ENCODE peak calls at places on chromosomes 6 and 20, in six cellular contexts. K, B, D, R, C and Y are unnamed samples.

GRCh38 chr20:63553933-63554290 is at the start of gene FNDC11:
- DNase-seq in K (peak), B (no peak), D (no peak), C (no peak), R (peak), Y (no peak)

GRCh38 chr6:127366281-127367022 is 23.0 kb upstream of the ECHDC1 start:
- DNase-seq in R (peak), C (no peak), K (no peak), B (peak), D (no peak), Y (no peak)

GRCh38 chr6:13708679-13709261 is 2.9 kb downstream of the RANBP9 start:
- DNase-seq in K (no peak), R (no peak), C (no peak), D (no peak), B (no peak), Y (no peak)

GRCh38 chr6:27228963-27229477 is 18.5 kb upstream of the PRSS16 start:
- DNase-seq in C (no peak), R (no peak), K (no peak), D (no peak), B (no peak), Y (no peak)

GRCh38 chr6:72825265-72825918 is 203.5 kb downstream of the KCNQ5 start:
- DNase-seq in R (no peak), D (no peak), K (no peak), C (no peak), B (no peak), Y (no peak)

GRCh38 chr6:105985816-105986632 is 100.1 kb upstream of the PRDM1 start:
- DNase-seq in K (peak), B (no peak), R (peak), C (no peak), D (no peak), Y (no peak)

GRCh38 chr6:158938220-158938619 is 61.8 kb downstream of the RSPH3 start:
- DNase-seq in C (no peak), D (no peak), K (no peak), B (no peak), R (peak), Y (no peak)

GRCh38 chr6:41053056-41053455 is at the start of gene APOBEC2:
- DNase-seq in B (no peak), K (no peak), C (no peak), R (no peak), D (no peak), Y (no peak)

GRCh38 chr6:162187168-162187935 is 540.2 kb downstream of the PRKN start:
- DNase-seq in K (no peak), B (no peak), C (no peak), D (no peak), R (no peak), Y (no peak)

GRCh38 chr6:36099872-36100483 is 30.3 kb upstream of the MAPK13 start:
- DNase-seq in K (no peak), R (no peak), D (no peak), B (no peak), C (no peak), Y (no peak)

GRCh38 chr6:111118816-111119215 is 31.5 kb downstream of the SLC16A10 start:
- DNase-seq in D (no peak), K (no peak), B (no peak), R (no peak), C (no peak), Y (no peak)

GRCh38 chr20:62543470-62544302 is 67.9 kb upstream of the GATA5 start:
- DNase-seq in D (no peak), K (no peak), R (no peak), C (no peak), B (no peak), Y (no peak)

GRCh38 chr6:41430875-41431274 is 95.5 kb downstream of the NCR2 start:
- DNase-seq in C (no peak), D (no peak), K (no peak), B (peak), R (no peak), Y (no peak)

GRCh38 chr6:111148110-111148509 is 60.8 kb downstream of the SLC16A10 start:
- DNase-seq in B (no peak), C (no peak), K (no peak), D (no peak), R (no peak), Y (no peak)

GRCh38 chr20:35604444-35604750 is 11.2 kb upstream of the SPAG4 start:
- DNase-seq in D (no peak), K (peak), B (no peak), C (no peak), R (peak), Y (no peak)
- TF ChIP-seq CTCF in D (no peak), K (peak), B (no peak), C (peak), R (peak), Y (peak)

DNA sequence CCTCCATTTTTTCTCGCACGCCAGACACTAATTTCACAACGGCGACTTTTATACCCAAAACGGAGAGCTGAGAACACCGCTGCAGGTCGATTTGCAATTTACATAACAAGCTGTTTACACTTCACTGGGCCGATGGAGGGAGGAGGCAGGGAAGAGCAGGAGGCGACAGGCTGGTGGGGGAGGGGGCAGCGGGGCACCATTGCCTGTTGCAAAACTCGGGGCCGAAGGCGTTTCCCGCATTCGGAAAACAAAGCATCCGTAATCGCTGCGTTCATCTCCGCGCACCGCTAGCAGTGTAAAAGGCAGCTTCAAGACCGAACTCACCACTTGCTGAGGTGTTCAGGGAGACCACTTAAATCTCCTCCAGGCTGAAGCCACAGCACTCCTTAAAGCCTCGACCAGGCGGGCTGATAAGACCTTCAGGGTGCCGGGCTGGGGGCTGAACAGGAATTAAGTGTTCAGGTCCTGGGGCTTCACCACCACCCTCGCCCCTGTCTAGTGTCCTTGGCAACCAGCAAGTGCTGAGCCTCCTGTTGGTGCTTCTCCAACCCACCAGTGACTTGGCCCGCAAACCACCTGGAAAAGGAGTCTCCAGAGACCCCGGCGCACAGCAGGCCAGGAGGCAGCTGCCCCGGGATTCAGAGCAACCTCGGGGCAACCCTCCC is 2.0 kb upstream of the FOXC1 start:
- DNase-seq in R (peak), K (no peak), C (peak), B (no peak), D (no peak), Y (no peak)
- TF ChIP-seq POLR2AphosphoS5 in R (no peak), K (no peak), C (no peak), B (no peak), D (no peak), Y (no peak)

GRCh38 chr6:88725111-88725711 is 238.2 kb downstream of the RNGTT start:
- DNase-seq in D (no peak), K (no peak), R (peak), C (peak), B (no peak), Y (no peak)
- TF ChIP-seq CTCF in D (no peak), K (peak), R (peak), C (peak), B (no peak), Y (no peak)

DNA sequence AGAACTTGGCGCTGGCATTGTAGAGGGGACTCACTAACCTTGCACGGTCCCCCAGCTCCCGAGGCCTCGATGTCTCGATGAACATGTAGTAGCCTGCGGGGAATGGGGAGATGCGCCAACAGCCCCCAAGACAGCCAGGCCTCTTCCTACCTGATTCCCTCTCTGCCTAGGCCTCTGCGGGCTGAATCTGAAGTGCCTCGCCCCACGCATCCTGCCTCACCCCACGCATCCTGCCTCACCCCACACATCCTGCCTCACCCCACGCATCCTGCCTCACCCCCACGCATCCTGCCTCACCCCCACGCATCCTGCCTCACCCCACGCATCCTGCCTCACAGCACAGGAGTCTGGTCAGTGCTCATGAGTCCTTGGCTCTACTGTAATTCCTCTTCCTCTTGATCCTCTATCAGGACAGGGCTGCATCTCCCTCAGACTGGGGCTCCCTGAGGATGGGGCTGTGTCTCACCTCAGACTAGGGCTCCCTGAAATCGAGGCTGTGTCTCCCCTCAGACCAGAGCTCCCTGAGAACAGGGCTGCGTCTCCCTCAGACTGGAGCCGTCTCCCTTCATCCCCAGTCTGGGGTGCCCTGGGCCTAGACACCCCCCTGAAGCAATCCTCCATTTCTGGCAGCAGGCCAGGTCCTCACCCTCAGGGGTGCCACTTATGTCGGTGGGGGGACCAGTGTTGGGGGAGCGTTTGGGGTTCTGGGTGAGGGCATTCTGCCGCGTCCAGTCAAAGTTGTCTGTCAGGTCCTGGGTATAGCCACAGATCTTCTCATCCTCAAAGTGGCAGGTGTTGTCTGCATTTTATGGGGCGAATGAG is 53.6 kb downstream of the MDGA1 start:
- DNase-seq in K (no peak), B (no peak), C (no peak), D (no peak), R (no peak), Y (no peak)
- TF ChIP-seq POLR2AphosphoS5 in K (peak), B (no peak), C (no peak), D (no peak), R (no peak), Y (no peak)

DNA sequence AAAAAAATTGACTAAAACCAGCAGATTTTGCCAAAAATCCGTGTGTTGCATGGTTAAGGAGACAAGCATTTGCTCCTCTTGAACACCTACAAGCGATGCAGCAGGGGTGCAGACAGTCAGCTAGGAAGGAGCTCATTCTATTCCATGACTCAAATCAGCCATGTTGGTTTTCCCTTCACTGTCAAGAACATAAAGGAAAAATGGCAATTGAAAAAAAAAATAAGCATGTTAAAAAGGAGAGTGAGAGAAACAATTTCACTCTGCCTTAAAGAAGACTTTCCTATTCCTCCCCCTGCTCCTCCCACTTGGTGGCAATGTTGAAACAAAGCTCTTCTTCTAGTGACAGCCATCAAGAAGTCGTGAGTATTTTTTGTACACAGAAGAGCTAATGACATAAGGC is 115.4 kb downstream of the MTFR2 start:
- DNase-seq in D (no peak), B (no peak), K (no peak), C (no peak), R (no peak), Y (no peak)
- TF ChIP-seq CTCF in D (no peak), B (no peak), K (no peak), C (no peak), R (no peak), Y (no peak)

GRCh38 chr20:55583036-55583435 is 422.3 kb downstream of the CBLN4 start:
- DNase-seq in R (no peak), D (no peak), K (no peak), C (no peak), B (no peak), Y (no peak)

GRCh38 chr20:55581519-55581918 is 423.8 kb downstream of the CBLN4 start:
- DNase-seq in C (no peak), K (no peak), D (no peak), B (no peak), R (no peak), Y (no peak)

GRCh38 chr20:55579802-55580201 is 425.5 kb downstream of the CBLN4 start:
- DNase-seq in K (no peak), R (no peak), D (no peak), B (no peak), C (no peak), Y (no peak)

GRCh38 chr20:55582498-55582897 is 422.8 kb downstream of the CBLN4 start:
- DNase-seq in C (no peak), B (no peak), R (no peak), D (no peak), K (no peak), Y (no peak)

GRCh38 chr20:55580475-55580874 is 424.8 kb downstream of the CBLN4 start:
- DNase-seq in C (no peak), K (no peak), D (no peak), R (no peak), B (no peak), Y (no peak)
- TF ChIP-seq POLR2AphosphoS5 in C (no peak), K (no peak), D (no peak), R (no peak), B (no peak), Y (no peak)

GRCh38 chr6:69763763-69764162 is 33.0 kb downstream of the LMBRD1 start:
- DNase-seq in C (no peak), K (no peak), B (no peak), D (no peak), R (no peak), Y (no peak)

GRCh38 chr6:69771158-69771906 is 25.5 kb downstream of the LMBRD1 start:
- DNase-seq in K (no peak), D (no peak), B (no peak), R (no peak), C (no peak), Y (no peak)

DNA sequence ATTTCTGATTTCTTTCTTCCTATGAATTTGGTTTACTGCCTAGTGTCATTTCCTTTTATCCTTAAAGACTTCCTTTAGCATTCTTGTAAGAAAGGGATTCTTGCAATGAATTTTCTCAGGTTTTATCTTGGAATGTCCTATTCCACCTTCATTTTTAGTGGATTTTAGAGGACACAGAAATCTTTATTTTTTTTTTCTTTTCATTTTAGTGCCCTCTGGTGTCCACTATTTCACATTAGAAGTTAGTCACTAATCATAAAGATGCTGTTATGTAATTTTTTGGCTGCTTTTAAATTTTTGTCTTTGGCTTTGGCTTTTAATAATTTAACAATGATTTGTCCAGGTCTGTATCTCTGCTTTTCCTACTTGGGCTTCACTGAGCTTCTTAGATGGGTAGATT is 28.1 kb downstream of the LMBRD1 start:
- DNase-seq in C (no peak), B (no peak), K (no peak), D (no peak), R (no peak), Y (no peak)
- TF ChIP-seq CTCF in C (no peak), B (no peak), K (no peak), D (no peak), R (peak), Y (no peak)

GRCh38 chr20:32564921-32565734 is 20.0 kb downstream of the NOL4L start:
- DNase-seq in K (peak), R (no peak), D (no peak), C (no peak), B (no peak), Y (no peak)

GRCh38 chr20:32567384-32568178 is 17.6 kb downstream of the NOL4L start:
- DNase-seq in D (no peak), R (no peak), C (no peak), B (no peak), K (no peak), Y (no peak)

GRCh38 chr20:32564440-32564839 is 20.7 kb downstream of the NOL4L start:
- DNase-seq in R (no peak), B (no peak), C (no peak), K (no peak), D (no peak), Y (no peak)

GRCh38 chr20:32565735-32566032 is 19.4 kb downstream of the NOL4L start:
- DNase-seq in C (no peak), D (no peak), B (no peak), R (no peak), K (no peak), Y (no peak)

DNA sequence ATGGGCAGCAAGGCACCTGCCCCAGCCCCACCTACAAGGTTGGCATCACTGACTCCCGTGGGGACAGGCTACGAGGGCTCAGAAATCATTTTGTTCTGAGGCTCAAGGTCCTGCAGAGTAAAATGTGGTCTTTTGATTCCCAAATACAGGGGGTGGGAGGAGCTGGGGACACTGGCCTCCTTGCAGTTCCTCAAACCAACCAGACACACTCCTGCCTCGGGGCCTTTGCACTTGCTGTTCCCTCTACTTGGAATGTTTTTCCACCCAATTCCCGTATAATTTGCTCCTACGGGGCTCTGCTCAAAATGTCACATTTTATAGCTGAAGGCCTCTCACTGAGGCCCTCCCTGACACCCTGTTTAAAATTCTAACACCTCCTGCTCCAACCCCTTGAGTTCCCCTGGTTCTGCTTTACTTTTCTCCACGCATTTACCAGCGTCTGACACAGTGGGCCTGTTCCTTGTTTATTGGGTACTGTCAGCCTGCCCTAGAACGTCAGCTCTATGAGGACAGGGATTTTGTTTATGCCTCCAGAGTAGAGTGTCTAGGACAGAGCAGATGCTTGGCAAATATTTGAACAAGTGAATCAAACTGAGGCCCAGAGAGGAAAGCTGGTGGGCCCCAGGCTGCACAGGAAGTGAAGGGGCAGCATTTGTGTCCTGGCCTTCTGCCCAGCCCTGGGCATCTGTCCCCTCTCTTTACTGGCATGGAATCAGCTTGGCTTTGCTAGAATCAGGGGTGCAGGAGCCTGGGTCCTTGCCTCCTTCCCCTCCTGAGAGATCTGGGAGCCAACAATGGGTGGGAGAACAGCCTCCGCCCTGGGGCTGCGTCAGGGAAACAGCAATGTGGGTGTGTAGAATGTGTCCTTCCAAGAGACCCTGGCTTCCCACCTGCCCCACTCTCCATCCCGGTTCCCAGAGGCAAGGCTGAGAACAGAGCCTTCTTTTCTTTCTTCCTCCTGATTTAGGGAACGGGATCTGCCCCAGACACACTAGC is 18.5 kb downstream of the NOL4L start:
- DNase-seq in B (no peak), C (no peak), K (no peak), R (no peak), D (no peak), Y (no peak)
- TF ChIP-seq POLR2AphosphoS5 in B (no peak), C (no peak), K (no peak), R (no peak), D (no peak), Y (no peak)

GRCh38 chr6:148747145-148747492 is 289 bp downstream of the UST start:
- DNase-seq in C (no peak), B (no peak), K (peak), R (peak), D (peak), Y (no peak)

GRCh38 chr6:148747493-148748160 is 797 bp downstream of the UST start:
- DNase-seq in B (no peak), C (peak), R (peak), D (peak), K (peak), Y (no peak)

GRCh38 chr6:148745926-148746325 is 904 bp upstream of the UST start:
- DNase-seq in R (no peak), D (no peak), C (no peak), K (no peak), B (no peak), Y (no peak)

GRCh38 chr6:148743476-148743875 is 3.4 kb upstream of the UST start:
- DNase-seq in C (no peak), R (no peak), D (no peak), B (no peak), K (no peak), Y (no peak)

DNA sequence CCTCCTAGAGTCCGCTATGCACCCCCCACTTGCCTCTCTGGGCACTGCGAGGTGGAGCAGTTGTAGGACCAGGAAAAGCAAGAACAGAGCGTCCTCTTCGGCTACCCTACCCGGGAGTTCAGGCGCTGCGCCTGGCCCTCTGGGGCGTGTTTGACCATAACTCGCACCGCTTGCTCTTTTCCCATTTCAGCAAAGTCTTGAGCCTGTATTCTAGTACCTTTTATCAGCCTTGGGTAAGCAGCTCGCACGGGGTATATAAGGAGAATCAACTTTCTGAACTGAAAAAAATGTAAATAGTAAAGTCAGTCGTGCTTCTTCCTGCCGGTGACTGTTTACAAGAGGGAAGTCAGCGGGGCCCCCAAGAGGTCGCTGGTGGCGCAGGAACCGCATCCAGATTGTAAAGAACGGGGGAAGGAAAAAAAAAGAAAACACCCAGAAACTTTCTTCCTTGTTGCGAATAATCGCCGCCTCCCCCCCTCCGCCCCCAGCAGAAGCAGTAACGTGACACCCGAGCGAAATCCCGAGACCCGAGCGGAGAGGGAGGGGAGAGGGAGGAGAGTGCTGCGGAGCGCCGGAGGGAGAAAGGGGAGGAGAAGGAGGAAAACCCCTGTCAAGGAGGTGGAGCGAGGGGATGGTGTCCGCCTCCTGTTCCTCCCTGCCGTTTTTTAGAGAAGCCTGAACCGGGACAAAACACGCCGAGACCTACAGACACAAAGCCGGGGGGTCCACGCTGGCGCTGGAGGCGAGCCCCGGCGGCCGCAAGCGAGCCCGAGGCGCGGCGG is at the start of gene UST:
- DNase-seq in D (peak), R (peak), K (peak), C (peak), B (peak), Y (peak)
- TF ChIP-seq CTCF in D (peak), R (peak), K (peak), C (peak), B (peak), Y (peak)